ENCODE peak calls at places on chromosomes 4 and X, in five cellular contexts. F, J, L, K and D are unnamed samples.

GRCh38 chrX:41889317-41890025 is 33.9 kb downstream of the CASK start:
- DNase-seq in J (no peak), K (no peak), L (peak; percentile 56), F (peak; percentile 24), D (no peak)

GRCh38 chr4:89823416-89823815 is 13.5 kb downstream of the SNCA start:
- DNase-seq in K (no peak), L (peak; percentile 45), J (no peak), F (peak; percentile 35), D (no peak)

GRCh38 chr4:157035471-157035870 is 40.5 kb upstream of the GLRB start:
- DNase-seq in F (no peak), K (no peak), L (no peak), J (no peak), D (no peak)

GRCh38 chrX:105314468-105314867 is 94.0 kb upstream of the TEX13A start:
- DNase-seq in K (no peak), F (peak; percentile 34), J (no peak), L (peak; percentile 67), D (peak; percentile 11)

GRCh38 chr4:76570141-76570989 is 135.3 kb downstream of the SHROOM3 start:
- DNase-seq in J (no peak), K (no peak), L (peak; percentile 70), F (peak; percentile 78), D (no peak)

GRCh38 chrX:132433001-132433400 is 55.8 kb downstream of the MBNL3 start:
- DNase-seq in J (no peak), F (no peak), K (no peak), L (no peak), D (no peak)

GRCh38 chrX:118156953-118157608 is 40.5 kb upstream of the KLHL13 start:
- DNase-seq in J (no peak), F (no peak), K (no peak), L (no peak), D (no peak)

GRCh38 chr4:74311696-74312313 is 3.5 kb downstream of the EPGN start:
- DNase-seq in L (peak; percentile 76), J (no peak), K (peak; percentile 59), F (peak; percentile 70), D (peak; percentile 64)

GRCh38 chr4:141388483-141388882 is 167.8 kb downstream of the ZNF330 start:
- DNase-seq in L (peak; percentile 78), J (no peak), K (no peak), F (peak; percentile 91), D (peak; percentile 93)

GRCh38 chr4:173538148-173538902 is 8.3 kb upstream of the HAND2 start:
- DNase-seq in F (no peak), L (peak; percentile 41), J (no peak), K (no peak), D (no peak)

GRCh38 chrX:46326161-46326560 is 219.1 kb downstream of the ZNF674 start:
- DNase-seq in J (no peak), K (no peak), L (peak; percentile 42), F (peak; percentile 31), D (no peak)

GRCh38 chr4:78162821-78163220 is 105.7 kb downstream of the FRAS1 start:
- DNase-seq in J (no peak), F (no peak), K (no peak), L (no peak), D (no peak)

GRCh38 chrX:153969904-153970397 is 1.7 kb downstream of the HCFC1 start:
- DNase-seq in J (no peak), F (peak; percentile 46), L (peak; percentile 52), K (no peak), D (no peak)

GRCh38 chr4:8904666-8905065 is 33.0 kb upstream of the HMX1 start:
- DNase-seq in F (no peak), J (no peak), L (no peak), K (no peak), D (no peak)

GRCh38 chr4:105194328-105195231 is 47.9 kb downstream of the TET2 start:
- DNase-seq in L (peak; percentile 62), J (no peak), K (no peak), F (peak; percentile 56), D (no peak)

GRCh38 chrX:128020701-128021100 is 31.5 kb downstream of the ACTRT1 start:
- DNase-seq in J (no peak), K (no peak), L (no peak), F (peak; percentile 64), D (peak; percentile 32)

GRCh38 chr4:155708782-155709181 is 42.1 kb downstream of the GUCY1A1 start:
- DNase-seq in L (no peak), J (no peak), K (no peak), F (no peak), D (no peak)
- TF ChIP-seq CTCF in L (no peak), J (no peak), K (no peak), F (no peak), D (no peak)

DNA sequence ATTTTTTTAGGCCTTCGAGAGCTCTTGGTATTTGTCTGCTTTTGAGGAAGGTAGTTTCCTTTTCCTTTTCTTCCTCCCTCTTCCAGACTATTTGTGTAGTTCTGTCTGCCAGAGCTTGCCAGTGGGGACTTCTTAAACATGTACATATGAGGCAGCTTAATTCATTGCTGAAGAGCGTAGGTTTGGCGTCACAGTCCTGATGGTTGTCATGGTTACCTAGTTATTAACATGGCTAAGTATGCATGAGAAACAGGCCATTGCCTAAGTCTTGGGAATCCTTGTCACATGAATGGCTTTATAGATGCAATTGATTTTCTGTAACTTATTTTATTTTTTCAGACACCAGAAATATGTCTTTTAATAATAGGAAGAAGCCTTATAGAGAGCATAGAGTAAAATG is 48.5 kb upstream of the ARMCX2 start:
- DNase-seq in F (no peak), L (peak; percentile 3), J (no peak), K (no peak), D (no peak)
- H3K4me3 ChIP-seq in F (no peak overlapping the region), L (no peak overlapping the region), J (no peak overlapping the region), K (no peak overlapping the region), D (no peak overlapping the region)

DNA sequence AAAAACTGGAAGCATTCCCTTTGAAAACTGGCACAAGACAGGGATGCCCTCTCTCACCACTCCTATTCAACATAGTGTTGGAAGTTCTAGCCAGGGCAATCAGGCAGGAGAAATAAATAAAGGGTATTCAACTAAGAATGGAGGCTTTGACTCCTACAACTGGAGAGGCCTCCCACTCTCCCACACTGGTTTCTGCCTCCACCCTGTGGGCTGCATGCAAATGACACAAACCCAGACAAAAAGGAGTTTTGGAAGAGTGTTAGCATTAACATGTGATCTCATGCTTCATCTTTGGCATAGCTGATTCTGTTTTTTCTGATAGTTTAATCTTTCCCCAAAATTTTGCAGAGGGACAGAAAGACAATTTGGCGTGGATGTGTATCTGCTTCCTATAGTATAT is 80.8 kb upstream of the IQCM start:
- DNase-seq in F (peak; percentile 50), J (no peak), L (peak; percentile 65), K (no peak), D (no peak)
- TF ChIP-seq CTCF in F (peak; percentile 71), J (no peak), L (peak; percentile 79), K (no peak), D (peak; percentile 75)

GRCh38 chr4:121381148-121381462 is 287 bp upstream of the QRFPR start:
- DNase-seq in J (no peak), L (no peak), K (no peak), F (no peak), D (no peak)
- H3K4me3 ChIP-seq in J (no peak overlapping the region), L (peak overlapping the region; percentile 48), K (peak overlapping the region; percentile 26), F (peak overlapping the region; percentile 39), D (peak overlapping the region; percentile 43)